ENCODE peak calls at places on chromosome 13, in ten cellular contexts. E, C, F, J, B, L, P, U, S and H are unnamed samples. For H3K4me1, the result is how much of the 10 kb centered on the place peaks cover.

GRCh38 chr13:89279374-89279773 is 1608.2 kb downstream of the SLITRK5 start:
- DNase-seq in B (no peak), S (no peak), J (no peak), P (no peak), E (no peak), C (peak), F (no peak), U (no peak), L (no peak), H (no peak)

GRCh38 chr13:47896111-47896510 is 105.0 kb downstream of the SUCLA2 start:
- DNase-seq in J (no peak), B (no peak), S (no peak), L (no peak), C (no peak), E (no peak), P (no peak), U (no peak), F (no peak), H (no peak)

GRCh38 chr13:110301606-110302131 is 5.3 kb downstream of the COL4A1 start:
- DNase-seq in J (peak), U (peak), E (peak), B (no peak), F (peak), L (no peak), C (peak), S (no peak), P (peak), H (no peak)

GRCh38 chr13:65188691-65189090 is 2041.4 kb downstream of the PCDH9 start:
- DNase-seq in P (no peak), L (no peak), B (no peak), U (no peak), F (peak), C (no peak), J (no peak), E (no peak), S (no peak), H (no peak)

GRCh38 chr13:96053003-96053703 is at the start of gene UGGT2:
- DNase-seq in P (peak), B (peak), L (peak), S (peak), C (peak), U (peak), E (peak), J (peak), F (peak), H (peak)

GRCh38 chr13:19604306-19604705 is 29.2 kb upstream of the MPHOSPH8 start:
- DNase-seq in B (no peak), F (no peak), P (no peak), E (no peak), S (no peak), L (no peak), J (no peak), U (no peak), C (no peak), H (no peak)

GRCh38 chr13:20869540-20869939 is 33.0 kb downstream of the XPO4 start:
- DNase-seq in L (no peak), C (no peak), J (peak), P (peak), F (no peak), B (no peak), S (no peak), E (peak), U (no peak), H (no peak)

GRCh38 chr13:93116809-93117208 is 109.8 kb upstream of the GPC6 start:
- DNase-seq in J (peak), B (no peak), U (no peak), E (no peak), C (no peak), L (no peak), S (no peak), P (no peak), F (peak), H (no peak)

GRCh38 chr13:44618326-44618725 is 42.2 kb upstream of the TSC22D1 start:
- DNase-seq in L (no peak), C (no peak), E (peak), F (no peak), P (peak), B (no peak), J (peak), U (no peak), S (no peak), H (no peak)

GRCh38 chr13:60229708-60230272 is 66.1 kb upstream of the DIAPH3 start:
- DNase-seq in J (no peak), C (no peak), F (no peak), U (no peak), P (peak), E (no peak), B (no peak), L (no peak), S (no peak), H (no peak)

GRCh38 chr13:111252449-111253124 is 67.9 kb upstream of the TEX29 start:
- DNase-seq in U (no peak), J (no peak), C (no peak), B (peak), S (no peak), F (no peak), P (no peak), L (no peak), E (peak), H (no peak)

GRCh38 chr13:98443329-98443728 is 133.6 kb downstream of the STK24 start:
- DNase-seq in U (no peak), F (no peak), J (peak), P (peak), E (peak), S (no peak), C (no peak), L (peak), B (no peak), H (no peak)

GRCh38 chr13:86572115-86572514 is 772.9 kb upstream of the SLITRK6 start:
- DNase-seq in F (no peak), B (no peak), E (peak), S (no peak), L (peak), J (peak), P (peak), U (no peak), C (no peak), H (no peak)

GRCh38 chr13:35349673-35350278 is 126.7 kb downstream of the MAB21L1 start:
- DNase-seq in B (no peak), U (no peak), J (peak), S (no peak), L (peak), E (no peak), C (no peak), P (peak), F (no peak), H (no peak)

GRCh38 chr13:46749951-46750350 is 47.0 kb downstream of the ESD start:
- DNase-seq in J (no peak), P (no peak), U (no peak), E (peak), S (no peak), B (no peak), C (no peak), F (no peak), L (no peak), H (no peak)

GRCh38 chr13:27830010-27830409 is 37.7 kb downstream of the GSX1 start:
- DNase-seq in U (no peak), L (no peak), E (no peak), J (peak), S (peak), B (peak), C (peak), P (peak), F (peak), H (no peak)

GRCh38 chr13:89740994-89741678 is 1606.4 kb upstream of the MIR17HG start:
- DNase-seq in U (peak), B (no peak), L (no peak), S (no peak), E (no peak), C (no peak), F (no peak), J (peak), P (peak), H (no peak)

GRCh38 chr13:63629591-63629990 is 2213.9 kb upstream of the PCDH20 start:
- DNase-seq in L (no peak), C (no peak), F (no peak), B (no peak), E (no peak), J (no peak), U (no peak), S (no peak), P (no peak), H (no peak)

GRCh38 chr13:52344108-52344507 is 61.9 kb downstream of the THSD1 start:
- DNase-seq in C (no peak), F (no peak), L (no peak), P (peak), J (peak), S (no peak), B (no peak), E (no peak), U (no peak), H (no peak)

GRCh38 chr13:87674143-87674772 is 3.1 kb downstream of the SLITRK5 start:
- DNase-seq in U (no peak), B (no peak), E (no peak), L (no peak), F (peak), P (no peak), S (no peak), C (no peak), J (peak), H (no peak)

GRCh38 chr13:68350554-68350953 is 1120.4 kb upstream of the PCDH9 start:
- DNase-seq in E (no peak), J (no peak), S (no peak), C (no peak), B (no peak), L (no peak), P (no peak), F (no peak), U (no peak), H (no peak)

GRCh38 chr13:108003626-108004025 is 211.7 kb downstream of the LIG4 start:
- DNase-seq in B (no peak), S (peak), P (no peak), F (no peak), J (no peak), E (no peak), C (no peak), L (no peak), U (no peak), H (no peak)

GRCh38 chr13:101919541-101920306 is 467.2 kb downstream of the ITGBL1 start:
- DNase-seq in P (peak), J (peak), E (peak), F (peak), C (no peak), U (no peak), B (no peak), L (no peak), S (no peak), H (no peak)

GRCh38 chr13:111322001-111322915 is 1.8 kb downstream of the TEX29 start:
- DNase-seq in C (peak), L (no peak), J (no peak), F (no peak), U (no peak), B (no peak), E (no peak), S (no peak), P (no peak), H (no peak)

DNA sequence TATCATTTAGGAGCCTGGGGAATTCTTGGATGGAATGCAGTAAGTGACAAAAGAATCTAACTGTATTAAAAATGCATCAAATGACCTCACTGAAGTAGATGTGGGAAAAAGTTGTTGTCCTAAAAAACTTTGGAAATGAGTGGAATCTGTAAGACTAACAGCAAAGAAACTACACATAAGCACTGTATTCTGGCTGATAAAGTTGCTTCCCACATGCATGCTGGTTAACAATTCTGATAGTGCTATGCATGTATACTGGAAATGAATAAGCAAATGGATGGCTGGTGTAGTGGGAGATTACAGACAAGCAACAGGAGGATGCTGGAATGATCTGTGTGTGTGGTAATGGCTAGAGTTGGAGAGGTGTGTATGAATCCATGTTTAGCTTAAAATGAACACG is 138.5 kb downstream of the FOXO1 start:
- DNase-seq in E (no peak), S (no peak), L (no peak), U (no peak), C (no peak), F (no peak), P (no peak), J (no peak), B (no peak), H (no peak)
- H3K4me1 ChIP-seq in E (under half), S (under half), L (under half), U (under half), C (under half), F (under half), P (under half), J (under half), B (under half), H (under half)

GRCh38 chr13:112710855-112711527 is 21.2 kb downstream of the ATP11A start:
- DNase-seq in U (no peak), B (no peak), C (peak), F (no peak), L (no peak), P (peak), S (no peak), E (no peak), J (no peak), H (no peak)
- H3K4me3 ChIP-seq in U (peak), B (no peak), C (no peak), F (peak), L (peak), P (no peak), S (no peak), E (no peak), J (peak), H (no peak)

GRCh38 chr13:78020861-78021260 is 102.2 kb upstream of the EDNRB start:
- DNase-seq in B (no peak), S (no peak), F (no peak), J (no peak), C (no peak), E (no peak), P (peak), L (no peak), U (no peak), H (no peak)

GRCh38 chr13:78024996-78025395 is 106.4 kb upstream of the EDNRB start:
- DNase-seq in E (no peak), J (peak), F (no peak), C (no peak), S (no peak), U (no peak), B (no peak), L (no peak), P (no peak), H (no peak)

DNA sequence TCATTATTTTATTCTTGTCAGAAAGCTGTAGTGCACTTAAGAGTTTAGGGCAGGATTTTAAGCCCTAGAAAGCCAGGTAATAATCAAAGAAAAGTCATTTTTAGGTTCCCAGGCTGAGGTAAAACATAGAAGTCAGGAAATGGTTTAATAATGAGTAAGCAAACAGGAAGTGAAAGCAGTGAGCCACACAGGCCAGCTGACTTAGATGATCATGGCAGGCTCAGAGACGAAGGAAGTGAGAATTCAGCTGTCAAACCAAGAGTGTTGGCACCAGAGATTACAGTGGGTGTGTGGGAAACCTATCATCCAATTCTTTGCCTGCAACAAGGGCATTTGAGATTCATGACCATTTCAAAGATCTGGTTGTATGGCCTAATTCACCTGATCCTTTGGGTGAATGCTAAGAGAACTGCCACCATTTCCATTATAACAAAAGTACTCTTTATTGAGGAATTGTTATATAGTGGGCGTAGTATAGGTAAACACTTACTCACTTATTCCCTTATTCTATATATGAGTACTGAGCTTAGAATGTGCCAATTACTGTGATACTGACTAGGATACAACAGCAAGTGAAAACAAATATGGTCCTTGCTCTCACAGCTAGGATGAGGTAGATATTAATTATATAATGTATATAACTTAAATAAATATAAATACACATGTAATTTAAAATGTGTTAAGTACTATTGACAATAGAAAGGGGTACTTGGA is 103.7 kb upstream of the EDNRB start:
- DNase-seq in B (no peak), U (no peak), F (no peak), J (peak), C (no peak), S (no peak), P (peak), L (peak), E (peak), H (no peak)
- H3K27ac ChIP-seq in B (no peak), U (no peak), F (no peak), J (peak), C (no peak), S (no peak), P (no peak), L (peak), E (no peak), H (no peak)

GRCh38 chr13:100392709-100393630 is 195.6 kb downstream of the GGACT start:
- DNase-seq in C (peak), S (no peak), B (peak), F (peak), J (peak), E (peak), P (peak), U (peak), L (peak), H (no peak)
- H3K4me1 ChIP-seq in C (under half), S (under half), B (under half), F (under half), J (under half), E (under half), P (under half), U (under half), L (under half), H (under half)

GRCh38 chr13:76884167-76884566 is 2.0 kb downstream of the KCTD12 start:
- DNase-seq in S (peak), L (peak), C (peak), P (peak), J (peak), E (no peak), B (peak), U (no peak), F (peak), H (no peak)

GRCh38 chr13:76885203-76886004 is 801 bp downstream of the KCTD12 start:
- DNase-seq in J (peak), P (peak), E (peak), S (peak), B (peak), C (peak), F (peak), U (peak), L (peak), H (no peak)

GRCh38 chr13:76884571-76885202 is 1.5 kb downstream of the KCTD12 start:
- DNase-seq in F (no peak), E (peak), S (no peak), U (no peak), J (peak), P (peak), B (no peak), L (peak), C (peak), H (no peak)

GRCh38 chr13:76879876-76880270 is 6.3 kb downstream of the KCTD12 start:
- DNase-seq in L (no peak), C (no peak), J (no peak), F (no peak), P (no peak), E (no peak), U (no peak), S (no peak), B (no peak), H (no peak)

GRCh38 chr13:76882431-76882830 is 3.8 kb downstream of the KCTD12 start:
- DNase-seq in S (no peak), P (peak), L (no peak), U (no peak), J (peak), B (no peak), C (no peak), F (no peak), E (no peak), H (no peak)
- H3K4me3 ChIP-seq in S (no peak), P (peak), L (peak), U (peak), J (peak), B (no peak), C (no peak), F (no peak), E (no peak), H (no peak)